ENCODE peak calls at places on chromosomes 12 and 14, in four cellular contexts. A is suprapubic skin, I is stomach, X is Panc1. W is an unnamed sample.

GRCh38 chr12:75674393-75674792 is 163.0 kb upstream of the KRR1 start:
- DNase-seq in A (no peak), X (no peak), I (no peak), W (no peak)

GRCh38 chr12:11743333-11743732 is 93.9 kb downstream of the ETV6 start:
- DNase-seq in A (no peak), X (no peak), I (no peak), W (no peak)

GRCh38 chr14:100540141-100540925 is 46.9 kb downstream of the BEGAIN start:
- DNase-seq in X (no peak), I (no peak), A (peak; percentile 58), W (no peak)

GRCh38 chr12:113261847-113262470 is 40.7 kb downstream of the TPCN1 start:
- DNase-seq in X (no peak), I (no peak), A (peak; percentile 22), W (no peak)

GRCh38 chr14:67487937-67488893 is at the start of gene TMEM229B:
- DNase-seq in I (peak; percentile 66), X (no peak), A (no peak), W (no peak)

GRCh38 chr12:75751769-75752471 is 240.5 kb upstream of the KRR1 start:
- DNase-seq in X (no peak), I (no peak), A (no peak), W (no peak)

GRCh38 chr12:3142386-3142785 is 65.2 kb downstream of the TSPAN9 start:
- DNase-seq in A (no peak), X (no peak), I (no peak), W (no peak)

GRCh38 chr14:32428149-32428548 is 99.1 kb downstream of the AKAP6 start:
- DNase-seq in I (no peak), X (no peak), A (no peak), W (no peak)

GRCh38 chr12:55996201-55996714 is 818 bp upstream of the SUOX start:
- DNase-seq in X (peak; percentile 43), A (no peak), I (peak; percentile 67), W (no peak)

GRCh38 chr14:30223966-30224365 is 296.3 kb upstream of the PRKD1 start:
- DNase-seq in A (no peak), X (no peak), I (peak; percentile 83), W (no peak)

GRCh38 chr14:97625512-97625911 is 828.3 kb downstream of the VRK1 start:
- DNase-seq in I (no peak), X (no peak), A (no peak), W (no peak)

DNA sequence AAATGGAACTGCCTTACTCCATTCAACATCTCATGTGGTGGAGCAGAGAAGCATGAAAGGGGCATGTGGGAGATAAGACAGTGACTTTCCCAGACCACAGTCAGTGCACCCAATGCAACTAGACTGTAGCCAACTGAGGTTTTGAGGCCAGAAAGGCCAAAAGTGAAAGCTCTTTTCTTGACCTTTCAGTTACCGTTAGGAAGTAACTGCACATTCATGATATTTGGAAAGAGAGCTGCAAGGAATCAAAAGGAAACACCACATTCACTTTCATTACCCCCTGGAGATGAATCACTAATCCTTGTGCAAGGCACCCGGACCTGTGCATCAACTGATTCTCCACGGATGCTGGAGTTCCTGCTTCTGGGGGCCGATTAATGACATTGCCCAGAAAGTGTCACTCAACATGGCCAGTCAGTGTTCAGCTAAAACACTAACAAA is 72.9 kb upstream of the ELK3 start:
- DNase-seq in I (no peak), A (no peak), X (no peak), W (no peak)
- TF ChIP-seq POLR2AphosphoS5 in I (no peak), A (no peak), X (no peak), W (no peak)

DNA sequence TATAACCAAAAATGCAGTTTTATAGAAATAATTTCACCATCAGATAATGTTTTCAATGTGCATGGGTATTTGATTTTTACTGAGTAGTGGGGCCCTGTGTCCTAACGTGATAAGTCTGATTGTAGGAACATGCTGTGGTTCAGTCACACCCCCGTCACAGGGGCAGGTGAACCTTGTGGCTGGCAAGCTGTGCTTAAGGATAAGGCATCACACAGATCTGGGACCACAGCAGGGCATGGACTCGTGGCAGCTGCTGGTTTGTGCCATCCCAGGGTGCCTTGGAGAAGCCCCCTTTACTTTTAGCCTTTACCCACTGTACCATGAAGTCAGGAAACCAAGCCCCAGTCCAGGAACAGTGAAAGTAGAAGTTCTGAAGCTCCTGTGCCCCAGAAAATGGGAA is 16.7 kb downstream of the CCNK start:
- DNase-seq in X (no peak), I (no peak), A (no peak), W (no peak)
- H3K36me3 ChIP-seq in X (peaks cover 28% of the 10 kb centered on the region), I (peaks cover 99% of the 10 kb centered on the region), A (peaks cover 86% of the 10 kb centered on the region), W (peaks cover 84% of the 10 kb centered on the region)

DNA sequence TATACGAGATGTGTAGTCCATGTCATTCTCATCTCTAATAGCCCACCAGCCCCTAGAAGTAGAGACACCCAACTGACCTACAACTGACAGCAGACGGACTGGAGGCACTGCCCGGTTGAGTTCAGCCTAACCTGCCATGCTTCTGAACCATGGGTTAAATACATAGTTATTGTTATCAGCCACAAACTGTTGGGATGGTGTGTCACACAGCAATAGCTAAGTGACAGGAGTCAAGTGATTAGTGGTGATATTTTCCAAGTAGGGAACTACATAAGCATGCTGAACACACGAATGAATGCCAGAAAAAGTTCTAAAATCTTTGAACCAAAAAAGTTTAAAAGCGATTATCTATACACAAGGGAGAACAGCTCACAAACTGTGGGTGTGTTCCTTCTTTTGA is 80.1 kb downstream of the SYNE3 start:
- DNase-seq in I (no peak), A (no peak), X (no peak), W (no peak)
- TF ChIP-seq POLR2AphosphoS5 in I (no peak), A (no peak), X (no peak), W (no peak)

DNA sequence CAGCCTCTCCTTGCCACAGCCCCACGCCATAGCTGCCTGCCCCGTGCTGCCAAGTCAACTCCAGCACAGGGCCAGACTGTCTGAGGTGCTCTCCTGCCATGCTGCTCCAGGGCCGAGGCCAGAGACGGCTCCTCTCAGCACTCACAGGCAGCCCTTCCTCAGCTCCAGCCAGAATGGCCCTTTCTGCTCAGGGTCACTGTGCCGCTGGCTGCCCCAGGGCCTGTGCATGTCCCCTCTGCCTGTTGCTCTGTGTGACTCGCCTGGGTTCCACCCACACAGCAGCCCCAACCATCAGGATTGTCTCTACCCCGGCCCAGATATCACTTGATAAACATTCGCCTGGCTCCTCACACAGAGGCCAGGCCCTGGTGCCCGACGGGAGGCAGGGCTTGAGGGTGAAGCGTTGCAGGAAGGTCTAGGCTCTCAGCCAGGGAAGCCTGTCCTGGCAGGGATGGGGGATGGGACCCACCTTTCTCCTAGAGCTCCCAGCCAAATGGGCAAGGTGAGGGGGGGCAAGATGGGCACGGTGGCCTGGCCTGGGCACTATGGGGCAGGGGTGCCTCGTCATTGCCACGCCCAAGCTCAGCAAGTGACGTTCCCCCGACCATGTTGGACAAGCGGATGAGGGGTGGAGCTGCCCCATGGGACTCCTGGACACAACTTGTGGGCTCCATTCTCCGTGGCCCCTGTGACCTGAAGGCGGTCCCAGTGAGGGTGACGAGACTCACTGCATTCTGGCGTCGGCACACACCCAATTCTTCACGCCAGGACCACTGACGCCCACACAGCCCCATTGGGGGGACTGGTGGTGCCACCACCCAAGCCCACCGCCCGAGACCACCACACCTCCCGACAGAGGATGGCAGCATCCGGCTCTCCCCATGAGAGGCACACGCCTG is 27.4 kb upstream of the BTBD6 start:
- DNase-seq in I (peak; percentile 73), A (no peak), X (no peak), W (no peak)
- H3K36me3 ChIP-seq in I (peaks cover 94% of the 10 kb centered on the region), A (peaks cover 83% of the 10 kb centered on the region), X (peaks cover 2% of the 10 kb centered on the region), W (peaks cover 3% of the 10 kb centered on the region)

GRCh38 chr14:68938515-68939423 is 40.3 kb downstream of the ACTN1 start:
- DNase-seq in A (no peak), I (peak; percentile 67), X (no peak), W (no peak)
- TF ChIP-seq POLR2AphosphoS5 in A (no peak), I (no peak), X (no peak), W (no peak)

GRCh38 chr12:102736328-102736727 is 180.7 kb downstream of the PAH start:
- DNase-seq in X (no peak), I (no peak), A (no peak), W (no peak)
- H3K36me3 ChIP-seq in X (no peaks in the 10 kb centered on the region), I (no peaks in the 10 kb centered on the region), A (no peaks in the 10 kb centered on the region), W (no peaks in the 10 kb centered on the region)

DNA sequence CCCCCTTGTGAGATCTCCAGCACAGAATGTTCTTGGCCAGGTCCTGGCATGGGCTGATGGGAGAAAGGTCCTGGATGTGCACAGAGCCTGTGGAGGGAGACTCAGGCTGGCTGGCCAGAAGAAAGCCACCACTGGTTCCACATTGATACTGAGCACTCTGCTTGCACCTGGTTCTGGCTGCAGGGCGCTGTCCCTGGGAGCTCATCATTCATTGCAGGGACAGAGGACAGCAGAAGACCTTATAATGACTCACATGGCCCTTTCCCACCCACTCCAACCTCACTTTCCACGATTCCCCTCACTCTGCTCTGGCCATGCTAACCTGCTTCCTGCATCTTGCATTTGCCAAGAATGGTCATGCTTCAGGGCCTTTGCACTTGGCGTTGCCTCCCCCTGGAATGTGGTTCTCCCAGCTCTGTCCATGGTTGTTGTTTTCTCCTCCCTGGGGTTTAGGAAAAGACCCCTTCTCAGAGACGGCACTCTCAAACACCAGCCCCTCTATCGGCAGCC is 10.3 kb downstream of the KRT7 start:
- DNase-seq in A (no peak), I (no peak), X (no peak), W (no peak)
- TF ChIP-seq POLR2AphosphoS5 in A (no peak), I (no peak), X (no peak), W (no peak)

DNA sequence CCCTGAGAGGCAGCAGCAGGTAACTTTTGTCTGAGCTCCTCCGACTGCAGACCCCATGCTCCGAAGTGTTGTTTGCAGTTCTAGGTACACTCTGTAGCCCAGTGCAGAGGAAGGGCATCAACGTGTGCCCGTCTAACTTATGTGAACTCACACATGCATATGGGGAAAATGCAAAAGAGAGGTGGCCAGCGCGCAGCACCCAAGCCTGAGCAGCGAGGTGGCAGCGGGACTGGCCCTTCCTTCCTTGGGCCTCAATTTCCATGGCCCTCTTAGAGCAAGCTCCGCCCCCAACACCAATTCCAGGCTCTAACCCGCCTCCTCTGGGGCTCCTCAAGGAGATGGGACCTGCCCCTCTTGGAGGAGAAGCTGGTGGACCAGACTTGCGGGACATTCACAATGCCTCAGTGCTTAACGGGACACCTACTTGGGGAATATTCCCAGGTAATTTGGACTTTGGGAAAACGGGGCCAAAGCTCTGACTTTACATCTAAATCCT is 27.7 kb downstream of the GPR68 start:
- DNase-seq in I (no peak), X (no peak), A (no peak), W (no peak)
- H3K36me3 ChIP-seq in I (peaks cover 99% of the 10 kb centered on the region), X (no peaks in the 10 kb centered on the region), A (peaks cover 54% of the 10 kb centered on the region), W (no peaks in the 10 kb centered on the region)

W was measured in SK-N-MC.